ENCODE peak calls at places on chromosome 3, in five cellular contexts. One of them, this sample, is unnamed.

GRCh38 chr3:170644711-170645110 is 58.8 kb upstream of the SLC7A14 start:
- DNase-seq in K562: no peak
- DNase-seq in A549: no peak
- DNase-seq in HepG2: no peak
- DNase-seq in GM12878: no peak
- DNase-seq in this sample: no peak

GRCh38 chr3:195893121-195893449 is 15.3 kb downstream of the TNK2 start:
- DNase-seq in K562: no peak
- DNase-seq in HepG2: no peak
- DNase-seq in A549: no peak
- DNase-seq in GM12878: no peak
- DNase-seq in this sample: no peak

GRCh38 chr3:127844326-127844942 is 22.1 kb upstream of the MGLL start:
- DNase-seq in K562: no peak
- DNase-seq in HepG2: no peak
- DNase-seq in A549: no peak
- DNase-seq in GM12878: peak; percentile 51
- DNase-seq in this sample: no peak

GRCh38 chr3:134797080-134797801 is 2.2 kb downstream of the EPHB1 start:
- DNase-seq in K562: no peak
- DNase-seq in A549: no peak
- DNase-seq in GM12878: no peak
- DNase-seq in HepG2: no peak
- DNase-seq in this sample: peak; percentile 32

GRCh38 chr3:53841296-53841695 is 4.9 kb downstream of the CHDH start:
- DNase-seq in K562: no peak
- DNase-seq in HepG2: peak; percentile 51
- DNase-seq in A549: no peak
- DNase-seq in GM12878: no peak
- DNase-seq in this sample: no peak

GRCh38 chr3:58058654-58059263 is 50.5 kb downstream of the FLNB start:
- DNase-seq in HepG2: no peak
- DNase-seq in K562: no peak
- DNase-seq in GM12878: no peak
- DNase-seq in A549: no peak
- DNase-seq in this sample: no peak

GRCh38 chr3:134337511-134338200 is 36.6 kb downstream of the AMOTL2 start:
- DNase-seq in K562: no peak
- DNase-seq in GM12878: no peak
- DNase-seq in A549: no peak
- DNase-seq in HepG2: no peak
- DNase-seq in this sample: no peak

GRCh38 chr3:84439476-84439875 is 519.3 kb upstream of the CADM2 start:
- DNase-seq in HepG2: no peak
- DNase-seq in A549: no peak
- DNase-seq in K562: no peak
- DNase-seq in GM12878: no peak
- DNase-seq in this sample: no peak

GRCh38 chr3:132071043-132071442 is 36.2 kb upstream of the CPNE4 start:
- DNase-seq in A549: no peak
- DNase-seq in GM12878: no peak
- DNase-seq in K562: no peak
- DNase-seq in HepG2: no peak
- DNase-seq in this sample: peak; percentile 56

GRCh38 chr3:152556731-152557254 is 278.1 kb upstream of the P2RY1 start:
- DNase-seq in A549: no peak
- DNase-seq in K562: no peak
- DNase-seq in GM12878: no peak
- DNase-seq in HepG2: peak; percentile 39
- DNase-seq in this sample: no peak

GRCh38 chr3:105108823-105109222 is 257.9 kb upstream of the ALCAM start:
- DNase-seq in K562: no peak
- DNase-seq in GM12878: no peak
- DNase-seq in A549: no peak
- DNase-seq in HepG2: no peak
- DNase-seq in this sample: no peak

GRCh38 chr3:131856171-131856570 is 178.6 kb downstream of the CPNE4 start:
- DNase-seq in K562: no peak
- DNase-seq in A549: no peak
- DNase-seq in HepG2: no peak
- DNase-seq in GM12878: no peak
- DNase-seq in this sample: no peak

GRCh38 chr3:171115667-171116066 is 89.1 kb upstream of the SLC2A2 start:
- DNase-seq in A549: no peak
- DNase-seq in K562: no peak
- DNase-seq in GM12878: peak; percentile 5
- DNase-seq in HepG2: no peak
- DNase-seq in this sample: no peak

GRCh38 chr3:112302881-112303761 is 9.1 kb upstream of the SLC9C1 start:
- DNase-seq in A549: no peak
- DNase-seq in K562: no peak
- DNase-seq in GM12878: no peak
- DNase-seq in HepG2: no peak
- DNase-seq in this sample: peak; percentile 97

GRCh38 chr3:182303169-182303568 is 490.1 kb upstream of the ATP11B start:
- DNase-seq in K562: no peak
- DNase-seq in HepG2: no peak
- DNase-seq in GM12878: no peak
- DNase-seq in A549: no peak
- DNase-seq in this sample: no peak

GRCh38 chr3:189635385-189635784 is 4.2 kb downstream of the TP63 start:
- DNase-seq in A549: no peak
- DNase-seq in HepG2: no peak
- DNase-seq in GM12878: no peak
- DNase-seq in K562: no peak
- DNase-seq in this sample: peak; percentile 68

GRCh38 chr3:172156309-172156998 is 117.1 kb downstream of the FNDC3B start:
- DNase-seq in A549: no peak
- DNase-seq in GM12878: no peak
- DNase-seq in HepG2: no peak
- DNase-seq in K562: no peak
- DNase-seq in this sample: peak; percentile 65

GRCh38 chr3:134381836-134382442 is 7.7 kb upstream of the AMOTL2 start:
- DNase-seq in A549: no peak
- DNase-seq in HepG2: no peak
- DNase-seq in GM12878: no peak
- DNase-seq in K562: no peak
- DNase-seq in this sample: peak; percentile 79

GRCh38 chr3:67402873-67403272 is 251.5 kb downstream of the SUCLG2 start:
- DNase-seq in GM12878: no peak
- DNase-seq in K562: no peak
- DNase-seq in A549: no peak
- DNase-seq in HepG2: no peak
- DNase-seq in this sample: no peak

GRCh38 chr3:359672-360071 is 163.1 kb downstream of the CHL1 start:
- DNase-seq in K562: no peak
- DNase-seq in HepG2: no peak
- DNase-seq in GM12878: no peak
- DNase-seq in A549: no peak
- DNase-seq in this sample: no peak

GRCh38 chr3:151709847-151710246 is 23.9 kb upstream of the AADACL2 start:
- DNase-seq in GM12878: no peak
- DNase-seq in HepG2: no peak
- DNase-seq in A549: no peak
- DNase-seq in K562: no peak
- DNase-seq in this sample: no peak

GRCh38 chr3:141392416-141392815 is 24.1 kb downstream of the ZBTB38 start:
- DNase-seq in A549: no peak
- DNase-seq in HepG2: no peak
- DNase-seq in K562: no peak
- DNase-seq in GM12878: no peak
- DNase-seq in this sample: no peak

GRCh38 chr3:116111765-116112164 is 333.5 kb downstream of the LSAMP start:
- DNase-seq in GM12878: no peak
- DNase-seq in HepG2: no peak
- DNase-seq in A549: no peak
- DNase-seq in K562: no peak
- DNase-seq in this sample: no peak

GRCh38 chr3:15467227-15468181 is 40.1 kb downstream of the EAF1 start:
- DNase-seq in K562: no peak
- DNase-seq in GM12878: peak; percentile 85
- DNase-seq in HepG2: no peak
- DNase-seq in A549: no peak
- DNase-seq in this sample: no peak

GRCh38 chr3:133572158-133573053 is 1.1 kb upstream of the CDV3 start:
- DNase-seq in GM12878: peak; percentile 82
- DNase-seq in HepG2: no peak
- DNase-seq in K562: peak; percentile 17
- DNase-seq in A549: no peak
- DNase-seq in this sample: peak; percentile 13

GRCh38 chr3:41357271-41357670 is 158.0 kb downstream of the CTNNB1 start:
- DNase-seq in HepG2: no peak
- DNase-seq in GM12878: no peak
- DNase-seq in K562: no peak
- DNase-seq in A549: no peak
- DNase-seq in this sample: no peak

GRCh38 chr3:184011230-184011876 is 6.3 kb downstream of the ABCC5 start:
- DNase-seq in HepG2: no peak
- DNase-seq in K562: no peak
- DNase-seq in A549: no peak
- DNase-seq in GM12878: no peak
- DNase-seq in this sample: no peak

GRCh38 chr3:186362988-186363387 is 954 bp upstream of the DGKG start:
- DNase-seq in HepG2: no peak
- DNase-seq in GM12878: no peak
- DNase-seq in A549: no peak
- DNase-seq in K562: no peak
- DNase-seq in this sample: no peak

GRCh38 chr3:186367631-186368030 is 5.6 kb upstream of the DGKG start:
- DNase-seq in K562: no peak
- DNase-seq in A549: no peak
- DNase-seq in GM12878: no peak
- DNase-seq in HepG2: no peak
- DNase-seq in this sample: no peak

GRCh38 chr3:186368164-186368563 is 6.1 kb upstream of the DGKG start:
- DNase-seq in HepG2: no peak
- DNase-seq in A549: no peak
- DNase-seq in GM12878: no peak
- DNase-seq in K562: no peak
- DNase-seq in this sample: no peak

GRCh38 chr3:186366206-186366605 is 4.2 kb upstream of the DGKG start:
- DNase-seq in A549: no peak
- DNase-seq in HepG2: no peak
- DNase-seq in GM12878: no peak
- DNase-seq in K562: peak; percentile 32
- DNase-seq in this sample: no peak

DNA sequence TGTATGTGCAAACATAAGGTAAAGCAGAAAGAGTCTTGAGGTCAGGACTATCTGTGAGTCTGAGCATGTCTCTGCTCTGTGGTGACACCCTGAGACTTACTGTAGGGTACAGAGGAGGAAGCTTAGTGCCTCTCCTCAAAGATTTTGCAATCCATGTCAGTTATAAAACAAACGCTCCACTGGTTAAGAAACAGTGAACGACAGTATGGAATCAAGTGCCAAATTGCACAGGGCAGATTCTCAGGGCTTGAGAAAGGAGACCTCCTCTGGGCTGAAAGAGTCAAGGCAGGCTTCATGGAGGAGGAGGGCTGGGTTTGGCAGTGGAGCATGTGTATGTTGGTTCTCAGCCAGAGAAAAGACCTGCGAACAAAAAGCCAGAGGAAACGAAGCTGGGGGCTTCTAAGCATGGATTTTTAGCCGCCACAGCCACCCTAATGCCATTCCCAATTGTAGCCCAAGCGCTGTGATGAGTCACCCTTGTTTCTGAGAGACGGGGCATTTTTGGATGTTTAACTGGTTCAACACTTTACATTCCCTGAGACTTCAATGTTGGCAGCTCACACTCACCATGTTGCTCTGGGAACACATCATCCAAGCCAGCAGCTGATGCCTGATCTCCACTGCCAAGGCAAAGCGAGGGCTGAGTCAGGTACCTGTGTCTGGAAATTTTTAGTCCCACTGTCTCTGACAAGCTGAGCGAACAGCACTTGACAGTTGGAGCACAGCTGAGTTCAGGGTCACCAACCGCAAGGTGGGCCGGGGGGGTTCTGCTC is 3.4 kb upstream of the DGKG start:
- DNase-seq in A549: no peak
- DNase-seq in GM12878: no peak
- DNase-seq in HepG2: no peak
- DNase-seq in K562: no peak
- DNase-seq in this sample: no peak
- TF ChIP-seq REST in A549: no peak
- TF ChIP-seq REST in GM12878: no peak
- TF ChIP-seq REST in HepG2: no peak
- TF ChIP-seq REST in K562: no peak
- TF ChIP-seq REST in this sample: no peak

DNA sequence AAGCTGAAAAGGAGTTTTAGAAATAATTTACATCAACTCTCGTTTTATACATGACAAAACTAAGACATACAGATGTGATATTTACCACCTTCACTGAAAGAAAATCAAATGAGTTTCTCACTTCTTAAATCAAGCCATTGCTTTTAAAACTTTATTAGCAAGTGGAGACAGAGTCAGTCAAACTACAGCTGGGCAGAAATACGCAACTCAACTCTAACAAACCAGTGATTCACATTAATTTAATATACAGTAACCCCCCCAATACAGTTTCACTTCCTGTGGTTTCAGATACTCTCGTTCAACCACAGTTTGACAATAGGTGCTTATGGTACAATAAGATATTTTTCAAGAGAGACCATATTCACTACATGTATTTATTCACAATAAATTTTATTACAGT is 477.1 kb downstream of the MAGI1 start:
- DNase-seq in A549: no peak
- DNase-seq in GM12878: no peak
- DNase-seq in HepG2: no peak
- DNase-seq in K562: no peak
- DNase-seq in this sample: no peak
- TF ChIP-seq JUNB in A549: no peak
- TF ChIP-seq JUNB in GM12878: no peak
- TF ChIP-seq JUNB in HepG2: no peak
- TF ChIP-seq JUNB in K562: no peak
- TF ChIP-seq JUNB in this sample: no peak

DNA sequence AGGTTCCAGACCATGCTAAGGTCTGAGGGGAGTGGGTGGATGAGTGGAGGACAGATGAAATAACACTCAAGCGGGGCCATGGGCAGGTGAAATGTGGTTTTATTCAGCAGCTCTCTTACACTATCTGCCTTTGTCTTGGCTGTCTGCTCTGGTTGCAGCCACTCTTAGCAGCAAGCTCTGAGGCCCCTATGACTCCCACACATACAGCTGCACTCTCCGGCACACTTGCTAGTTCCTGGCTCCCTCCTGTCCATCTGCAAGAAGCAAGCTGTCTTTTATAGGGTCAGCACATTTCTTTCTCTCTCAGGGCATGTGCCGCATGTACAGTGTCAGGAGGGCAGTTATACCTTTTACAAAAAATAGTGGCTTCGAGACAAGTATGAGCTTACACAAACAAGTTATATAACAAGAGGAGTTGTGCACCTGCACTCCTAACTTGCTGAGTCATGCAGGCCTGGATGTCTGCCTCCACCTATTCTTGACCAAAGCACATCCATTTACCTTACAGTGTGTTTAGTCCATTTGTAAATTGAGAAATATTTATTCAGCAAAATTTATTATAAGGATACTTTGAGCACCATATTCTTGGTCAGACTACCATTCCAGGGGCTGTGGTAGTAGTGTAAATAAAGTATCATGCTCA is 683.7 kb upstream of the CBLB start:
- DNase-seq in A549: no peak
- DNase-seq in K562: no peak
- DNase-seq in GM12878: no peak
- DNase-seq in HepG2: no peak
- DNase-seq in this sample: peak; percentile 39
- TF ChIP-seq REST in A549: no peak
- TF ChIP-seq REST in K562: no peak
- TF ChIP-seq REST in GM12878: no peak
- TF ChIP-seq REST in HepG2: no peak
- TF ChIP-seq REST in this sample: no peak

GRCh38 chr3:39277893-39278615 is 1.8 kb downstream of the CX3CR1 start:
- DNase-seq in K562: no peak
- DNase-seq in A549: no peak
- DNase-seq in HepG2: no peak
- DNase-seq in GM12878: no peak
- DNase-seq in this sample: no peak
- TF ChIP-seq JUNB in K562: no peak
- TF ChIP-seq JUNB in A549: no peak
- TF ChIP-seq JUNB in HepG2: no peak
- TF ChIP-seq JUNB in GM12878: no peak
- TF ChIP-seq JUNB in this sample: no peak